ENCODE peak calls at places on chromosomes 5 and 9, in four cellular contexts. O is AG08395, U is DMS 273 treated with DMSO at 0.1 percent for 48 hours, N is endothelial cell. Q is an unnamed sample.
A peak's percentile ranks its signal among the peaks of the same experiment; 100 is the strongest.

GRCh38 chr9:69204869-69205268 is 30.8 kb downstream of the TJP2 start:
- DNase-seq in O (peak; percentile 61), U (no peak), N (no peak), Q (no peak)

GRCh38 chr5:73816656-73817420 is 190.8 kb downstream of the ARHGEF28 start:
- DNase-seq in O (peak; percentile 55), U (no peak), N (no peak), Q (no peak)

GRCh38 chr5:121918238-121918637 is 43.5 kb upstream of the SRFBP1 start:
- DNase-seq in O (no peak), U (no peak), N (no peak), Q (no peak)

GRCh38 chr5:612498-613424 is 621 bp downstream of the CEP72 start:
- DNase-seq in O (peak; percentile 31), U (no peak), N (peak; percentile 27), Q (no peak)

GRCh38 chr5:94562327-94562971 is 56.0 kb downstream of the KIAA0825 start:
- DNase-seq in O (no peak), U (no peak), N (no peak), Q (no peak)

GRCh38 chr5:60996368-60996767 is 51.4 kb downstream of the NDUFAF2 start:
- DNase-seq in O (no peak), U (no peak), N (no peak), Q (no peak)

GRCh38 chr9:102974530-102974929 is 20.6 kb upstream of the CYLC2 start:
- DNase-seq in O (no peak), U (no peak), N (no peak), Q (no peak)

GRCh38 chr5:79183011-79183410 is 52.9 kb upstream of the JMY start:
- DNase-seq in O (no peak), U (no peak), N (no peak), Q (no peak)

GRCh38 chr9:137319434-137319975 is 17.4 kb upstream of the NRARP start:
- DNase-seq in O (no peak), U (no peak), N (no peak), Q (no peak)

GRCh38 chr5:174583071-174583470 is 141.3 kb upstream of the MSX2 start:
- DNase-seq in O (no peak), U (no peak), N (no peak), Q (peak; percentile 0)

GRCh38 chr9:278651-279050 is 64.0 kb downstream of the DOCK8 start:
- DNase-seq in O (no peak), U (no peak), N (no peak), Q (no peak)

GRCh38 chr5:139117342-139117884 is 80.8 kb downstream of the SIL1 start:
- DNase-seq in O (no peak), U (no peak), N (no peak), Q (no peak)

GRCh38 chr9:30796806-30797205 is 1587.6 kb upstream of the ACO1 start:
- DNase-seq in O (no peak), U (no peak), N (no peak), Q (no peak)

GRCh38 chr5:83562817-83563557 is 91.4 kb downstream of the VCAN start:
- DNase-seq in O (no peak), U (no peak), N (no peak), Q (no peak)

GRCh38 chr9:116860509-116861120 is 173.5 kb downstream of the TRIM32 start:
- DNase-seq in O (peak; percentile 85), U (no peak), N (peak; percentile 81), Q (peak; percentile 81)

GRCh38 chr5:73519531-73520283 is 21.5 kb downstream of the BTF3 start:
- DNase-seq in O (peak; percentile 93), U (peak; percentile 55), N (peak; percentile 75), Q (peak; percentile 77)

Q was measured in ecto neural progenitor cell.